ENCODE peak calls at places on chromosomes 6 and 20, in eight cellular contexts. W is psoas muscle, G is BE2C, Z is GM23248, J is dorsolateral prefrontal cortex, F is cardiac muscle cell, D is AG04450, E is SK-N-SH. Y is an unnamed sample. For H3K27me3, the result is how much of the 10 kb centered on the place peaks cover.

GRCh38 chr20:63969851-63970713 is at the start of gene ZNF512B:
- DNase-seq in W (peak), G (peak), Z (peak), J (peak), F (peak), D (no peak), E (peak), Y (peak)

GRCh38 chr6:108117427-108118358 is 43.2 kb upstream of the OSTM1 start:
- DNase-seq in W (peak), G (no peak), Z (peak), J (no peak), F (peak), D (no peak), E (peak), Y (peak)

GRCh38 chr6:126886106-126886505 is 232.4 kb upstream of the RSPO3 start:
- DNase-seq in W (no peak), G (no peak), Z (peak), J (no peak), F (peak), D (no peak), E (no peak), Y (no peak)

GRCh38 chr20:16615199-16615598 is 42.0 kb upstream of the KIF16B start:
- DNase-seq in W (no peak), G (peak), Z (peak), J (no peak), F (peak), D (peak), E (peak), Y (no peak)

GRCh38 chr20:64157878-64158277 is 6.4 kb upstream of the MYT1 start:
- DNase-seq in W (no peak), G (no peak), Z (no peak), J (no peak), F (no peak), D (no peak), E (no peak), Y (no peak)

GRCh38 chr6:88922775-88923548 is 40.5 kb downstream of the RNGTT start:
- DNase-seq in W (no peak), G (no peak), Z (peak), J (no peak), F (peak), D (no peak), E (no peak), Y (no peak)

GRCh38 chr20:3818155-3819151 is 1.9 kb upstream of the AP5S1 start:
- DNase-seq in W (peak), G (peak), Z (peak), J (peak), F (peak), D (peak), E (peak), Y (peak)

GRCh38 chr6:3283641-3284435 is 25.1 kb downstream of the PSMG4 start:
- DNase-seq in W (no peak), G (no peak), Z (no peak), J (no peak), F (no peak), D (no peak), E (no peak), Y (peak)

GRCh38 chr20:35641743-35642142 is 23.0 kb downstream of the CPNE1 start:
- DNase-seq in W (no peak), G (no peak), Z (no peak), J (no peak), F (no peak), D (no peak), E (no peak), Y (no peak)

GRCh38 chr6:111912904-111913303 is 39.7 kb upstream of the FYN start:
- DNase-seq in W (no peak), G (no peak), Z (no peak), J (no peak), F (no peak), D (no peak), E (no peak), Y (no peak)

GRCh38 chr6:37714836-37715425 is 17.2 kb upstream of the MDGA1 start:
- DNase-seq in W (no peak), G (no peak), Z (peak), J (no peak), F (no peak), D (no peak), E (no peak), Y (no peak)

GRCh38 chr6:45507156-45507555 is 129.4 kb upstream of the SUPT3H start:
- DNase-seq in W (no peak), G (no peak), Z (no peak), J (no peak), F (no peak), D (no peak), E (no peak), Y (no peak)

GRCh38 chr20:46206025-46206424 is 87.9 kb downstream of the CD40 start:
- DNase-seq in W (no peak), G (no peak), Z (peak), J (no peak), F (peak), D (no peak), E (no peak), Y (no peak)

GRCh38 chr6:47161176-47161687 is 119.1 kb upstream of the ADGRF1 start:
- DNase-seq in W (no peak), G (no peak), Z (peak), J (no peak), F (peak), D (no peak), E (no peak), Y (no peak)

GRCh38 chr20:46349742-46350056 is 41.4 kb upstream of the CDH22 start:
- DNase-seq in W (no peak), G (no peak), Z (no peak), J (no peak), F (no peak), D (no peak), E (no peak), Y (no peak)

GRCh38 chr6:100171533-100172321 is 177.7 kb upstream of the MCHR2 start:
- DNase-seq in W (no peak), G (no peak), Z (peak), J (no peak), F (peak), D (no peak), E (no peak), Y (no peak)

GRCh38 chr20:62662422-62662821 is 20.1 kb downstream of the SLCO4A1 start:
- DNase-seq in W (no peak), G (no peak), Z (peak), J (no peak), F (peak), D (peak), E (no peak), Y (no peak)

GRCh38 chr20:45834797-45835161 is 1.2 kb downstream of the SNX21 start:
- DNase-seq in W (peak), G (no peak), Z (peak), J (no peak), F (no peak), D (no peak), E (no peak), Y (no peak)

GRCh38 chr6:128600397-128600951 is 80.1 kb upstream of the PTPRK start:
- DNase-seq in W (no peak), G (no peak), Z (peak), J (no peak), F (peak), D (peak), E (peak), Y (no peak)

GRCh38 chr6:145836170-145836569 is 21.6 kb upstream of the FBXO30 start:
- DNase-seq in W (no peak), G (no peak), Z (peak), J (no peak), F (peak), D (no peak), E (no peak), Y (no peak)

GRCh38 chr6:1321715-1322114 is 9.8 kb downstream of the FOXQ1 start:
- DNase-seq in W (no peak), G (no peak), Z (peak), J (no peak), F (peak), D (no peak), E (no peak), Y (no peak)

GRCh38 chr6:33082702-33083101 is 6.9 kb downstream of the HLA-DPB1 start:
- DNase-seq in W (peak), G (no peak), Z (peak), J (no peak), F (peak), D (no peak), E (peak), Y (no peak)

GRCh38 chr20:10982692-10983091 is 308.9 kb upstream of the JAG1 start:
- DNase-seq in W (peak), G (no peak), Z (peak), J (no peak), F (peak), D (peak), E (no peak), Y (no peak)

GRCh38 chr20:18611492-18611891 is 23.6 kb downstream of the DTD1 start:
- DNase-seq in W (no peak), G (no peak), Z (no peak), J (no peak), F (no peak), D (no peak), E (no peak), Y (no peak)

GRCh38 chr6:13725570-13725969 is 13.9 kb upstream of the RANBP9 start:
- DNase-seq in W (no peak), G (no peak), Z (peak), J (no peak), F (no peak), D (no peak), E (no peak), Y (no peak)

GRCh38 chr20:7193681-7194080 is 426.2 kb downstream of the BMP2 start:
- DNase-seq in W (no peak), G (no peak), Z (no peak), J (no peak), F (no peak), D (no peak), E (no peak), Y (no peak)

GRCh38 chr20:49557449-49557848 is 10.5 kb downstream of the PTGIS start:
- DNase-seq in W (no peak), G (no peak), Z (peak), J (no peak), F (no peak), D (no peak), E (no peak), Y (no peak)

GRCh38 chr20:37392441-37393195 is 46.7 kb downstream of the SRC start:
- DNase-seq in W (peak), G (peak), Z (peak), J (no peak), F (peak), D (no peak), E (peak), Y (no peak)

GRCh38 chr6:142500265-142500786 is 198.5 kb downstream of the ADGRG6 start:
- DNase-seq in W (no peak), G (no peak), Z (peak), J (no peak), F (peak), D (no peak), E (no peak), Y (no peak)

GRCh38 chr20:19621072-19621471 is 137.0 kb upstream of the RIN2 start:
- DNase-seq in W (no peak), G (no peak), Z (peak), J (no peak), F (no peak), D (no peak), E (no peak), Y (no peak)

GRCh38 chr6:39280247-39280731 is 33.9 kb downstream of the KCNK17 start:
- DNase-seq in W (peak), G (no peak), Z (peak), J (no peak), F (no peak), D (no peak), E (no peak), Y (peak)

GRCh38 chr20:12201289-12201991 is 283.7 kb downstream of the BTBD3 start:
- DNase-seq in W (no peak), G (no peak), Z (peak), J (no peak), F (peak), D (no peak), E (peak), Y (no peak)

GRCh38 chr6:169420912-169421543 is 167.4 kb upstream of the THBS2 start:
- DNase-seq in W (no peak), G (peak), Z (peak), J (no peak), F (peak), D (no peak), E (peak), Y (peak)

DNA sequence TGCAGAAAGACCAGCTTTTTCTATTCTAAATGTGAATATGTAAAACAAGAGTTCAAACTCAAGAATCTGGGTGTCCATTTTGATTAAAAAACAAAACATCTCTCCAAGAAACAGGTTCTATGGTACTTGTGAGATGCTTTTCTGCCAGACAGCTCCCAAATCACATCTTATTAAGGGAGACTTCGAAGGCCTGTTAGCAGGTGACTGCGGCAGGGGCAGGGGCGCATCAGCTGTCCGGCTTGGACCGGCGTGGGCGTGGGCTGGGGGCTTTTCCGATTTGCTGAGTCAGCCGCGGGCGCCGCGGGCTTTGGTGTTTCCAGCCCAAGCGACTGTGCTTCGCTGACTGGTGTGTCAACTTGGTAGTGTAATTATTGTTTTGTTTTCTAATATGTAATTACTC is 32.6 kb downstream of the TFAP2A start:
- DNase-seq in W (no peak), G (no peak), Z (no peak), J (no peak), F (no peak), D (no peak), E (no peak), Y (no peak)
- H3K27me3 ChIP-seq in W (under half), G (half or more), Z (half or more), J (half or more), F (half or more), D (half or more), E (half or more), Y (under half)

GRCh38 chr20:41028359-41029149 is at the start of gene TOP1:
- DNase-seq in W (peak), G (peak), Z (peak), J (peak), F (peak), D (peak), E (peak), Y (peak)

GRCh38 chr20:41027366-41027765 is 1.3 kb upstream of the TOP1 start:
- DNase-seq in W (no peak), G (no peak), Z (no peak), J (no peak), F (no peak), D (no peak), E (no peak), Y (no peak)

GRCh38 chr20:41030536-41031242 is 2.1 kb downstream of the TOP1 start:
- DNase-seq in W (no peak), G (no peak), Z (peak), J (no peak), F (peak), D (peak), E (no peak), Y (no peak)

GRCh38 chr20:41029150-41029872 is 689 bp downstream of the TOP1 start:
- DNase-seq in W (peak), G (peak), Z (peak), J (peak), F (no peak), D (no peak), E (peak), Y (no peak)

DNA sequence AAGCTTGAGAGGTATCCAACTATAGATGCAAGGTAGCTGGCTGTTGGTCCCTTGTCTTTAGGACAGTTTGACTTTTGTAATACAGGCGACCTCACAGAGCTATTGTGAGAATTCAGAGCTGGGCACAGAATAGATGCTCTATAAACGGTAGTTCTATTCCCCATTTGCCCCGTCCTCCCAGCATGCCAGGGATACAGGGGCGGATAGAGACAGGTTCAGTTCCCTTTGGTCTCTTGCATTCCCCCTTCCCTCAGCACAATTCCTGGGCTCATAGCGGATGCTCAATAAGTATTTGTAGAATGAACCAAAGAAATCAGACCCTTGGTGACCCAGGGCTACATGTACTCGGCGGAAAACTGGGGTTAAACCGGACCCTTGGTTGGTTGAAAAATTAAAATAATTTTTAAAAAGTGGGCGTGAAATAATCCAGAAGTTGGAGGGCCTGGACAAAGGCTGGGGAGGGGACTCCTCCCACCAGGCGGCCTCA is 707 bp upstream of the TOP1 start:
- DNase-seq in W (no peak), G (no peak), Z (no peak), J (no peak), F (no peak), D (no peak), E (no peak), Y (no peak)
- H3K4me3 ChIP-seq in W (peak), G (peak), Z (peak), J (peak), F (peak), D (peak), E (peak), Y (peak)

DNA sequence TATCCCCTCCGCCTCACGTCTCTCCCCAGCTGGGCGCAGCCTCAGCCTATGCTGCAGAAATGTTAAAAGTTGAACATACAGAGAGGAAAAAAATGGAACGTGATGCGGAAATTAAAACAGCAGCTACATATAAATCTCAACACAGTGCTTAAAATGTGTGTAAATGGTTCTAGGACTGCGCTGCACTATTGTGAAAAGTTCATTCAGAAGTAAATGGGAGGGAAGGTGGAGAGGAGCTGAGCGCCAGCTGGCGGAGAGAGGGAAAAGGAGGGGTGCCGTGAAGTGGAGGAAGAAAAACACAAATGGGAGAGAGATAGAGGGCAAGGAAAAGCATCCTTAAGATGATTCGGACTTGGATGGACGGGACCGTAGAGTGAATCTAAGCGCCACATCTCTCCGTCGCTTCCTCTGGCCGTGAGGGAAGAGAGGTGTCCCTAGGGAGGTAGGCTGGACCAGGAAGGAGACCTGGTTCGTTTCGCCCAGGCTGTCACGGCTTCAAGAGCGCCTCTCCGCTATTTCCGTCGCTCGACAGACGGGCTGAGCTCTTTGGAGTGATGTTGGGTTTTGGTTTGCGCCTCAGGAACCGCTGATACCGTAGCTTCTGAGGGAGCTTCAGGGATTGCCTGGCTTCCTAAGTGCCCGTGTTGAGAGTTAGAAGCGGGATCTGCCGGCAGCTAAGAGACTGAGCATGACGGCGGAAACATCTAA is 113.7 kb downstream of the TRIM27 start:
- DNase-seq in W (no peak), G (peak), Z (peak), J (no peak), F (peak), D (no peak), E (no peak), Y (no peak)
- H3K27me3 ChIP-seq in W (under half), G (under half), Z (half or more), J (half or more), F (half or more), D (under half), E (half or more), Y (under half)

GRCh38 chr6:136510782-136511181 is 39.4 kb downstream of the MAP7 start:
- DNase-seq in W (no peak), G (no peak), Z (no peak), J (no peak), F (no peak), D (no peak), E (no peak), Y (no peak)
- H3K4me3 ChIP-seq in W (no peak), G (no peak), Z (no peak), J (no peak), F (no peak), D (no peak), E (no peak), Y (no peak)

DNA sequence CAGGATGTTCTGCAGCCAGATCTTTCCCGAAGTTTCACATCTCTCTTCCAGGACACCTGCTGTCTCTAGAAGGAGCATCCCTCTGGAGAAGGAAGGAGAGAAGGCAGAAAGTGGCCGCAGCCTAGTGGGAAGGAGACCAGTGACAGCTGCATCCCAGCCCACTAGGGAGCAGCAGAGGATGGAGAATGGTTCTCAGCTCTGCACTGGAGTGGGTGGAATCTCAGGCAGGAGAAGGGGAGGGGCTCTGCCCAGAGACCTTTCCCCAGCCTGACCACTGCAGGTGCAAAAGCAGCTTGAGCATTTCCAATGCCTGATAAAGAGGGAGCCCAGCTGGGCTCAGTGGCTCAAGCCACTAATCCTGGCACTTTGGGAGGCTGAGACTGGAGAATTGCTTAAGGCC is 32.3 kb downstream of the NCR2 start:
- DNase-seq in W (no peak), G (peak), Z (peak), J (peak), F (peak), D (peak), E (peak), Y (no peak)
- H3K27me3 ChIP-seq in W (under half), G (under half), Z (half or more), J (under half), F (half or more), D (under half), E (half or more), Y (under half)

DNA sequence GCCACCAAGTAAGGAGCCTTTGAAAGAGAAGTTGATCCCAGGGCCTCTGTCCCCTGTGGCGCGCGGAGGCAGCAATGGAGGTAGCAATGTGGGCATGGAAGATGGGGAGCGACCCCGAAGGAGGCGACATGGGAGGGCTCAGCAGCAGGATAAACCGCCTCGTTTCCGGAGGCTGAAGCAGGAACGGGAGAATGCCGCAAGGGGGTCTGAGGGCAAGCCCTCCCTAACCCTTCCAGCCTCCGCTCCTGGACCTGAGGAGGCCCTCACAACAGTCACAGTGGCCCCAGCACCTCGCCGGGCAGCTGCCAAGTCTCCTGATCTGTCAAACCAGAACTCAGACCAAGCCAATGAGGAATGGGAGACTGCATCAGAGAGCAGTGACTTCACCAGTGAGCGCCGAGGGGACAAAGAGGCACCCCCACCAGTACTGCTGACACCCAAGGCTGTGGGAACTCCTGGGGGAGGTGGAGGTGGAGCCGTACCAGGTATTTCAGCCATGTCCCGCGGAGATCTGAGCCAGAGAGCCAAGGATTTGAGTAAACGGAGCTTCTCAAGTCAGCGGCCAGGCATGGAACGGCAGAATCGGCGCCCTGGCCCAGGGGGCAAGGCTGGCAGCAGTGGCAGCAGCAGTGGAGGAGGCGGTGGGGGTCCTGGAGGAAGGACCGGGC is 11.9 kb downstream of the PRRC2A start:
- DNase-seq in W (no peak), G (no peak), Z (no peak), J (no peak), F (no peak), D (no peak), E (peak), Y (no peak)
- H3K4me3 ChIP-seq in W (no peak), G (no peak), Z (no peak), J (no peak), F (no peak), D (no peak), E (no peak), Y (no peak)

GRCh38 chr6:18491303-18492090 is 104.3 kb downstream of the RNF144B start:
- DNase-seq in W (no peak), G (no peak), Z (no peak), J (no peak), F (no peak), D (no peak), E (no peak), Y (no peak)
- H3K27me3 ChIP-seq in W (under half), G (under half), Z (under half), J (under half), F (under half), D (under half), E (under half), Y (under half)

GRCh38 chr20:50728486-50728980 is 2.8 kb upstream of the PARD6B start:
- DNase-seq in W (no peak), G (no peak), Z (no peak), J (no peak), F (no peak), D (no peak), E (no peak), Y (no peak)
- H3K4me3 ChIP-seq in W (no peak), G (no peak), Z (no peak), J (no peak), F (no peak), D (no peak), E (no peak), Y (no peak)